ENCODE peak calls at places on chromosomes 11 and 22, in eight cellular contexts. X is K562, S is uterus, I is A549, B is spleen, F is tibial nerve, E is esophagus squamous epithelium, H is right lobe of liver. Q is an unnamed sample.

GRCh38 chr11:100706179-100706578 is 19.1 kb downstream of the ARHGAP42 start:
- DNase-seq in X (no peak), S (no peak), I (no peak), B (no peak), F (no peak), E (no peak), H (no peak), Q (no peak)

GRCh38 chr11:2670541-2671100 is 29.2 kb downstream of the KCNQ1OT1 start:
- DNase-seq in X (no peak), S (no peak), I (no peak), B (peak; percentile 22), F (no peak), E (no peak), H (no peak), Q (peak; percentile 17)

GRCh38 chr22:47053865-47054185 is 291.4 kb downstream of the TBC1D22A start:
- DNase-seq in X (no peak), S (no peak), I (no peak), B (peak; percentile 49), F (no peak), E (no peak), H (no peak), Q (no peak)

GRCh38 chr11:13091804-13092203 is 82.7 kb downstream of the RASSF10 start:
- DNase-seq in X (no peak), S (no peak), I (no peak), B (no peak), F (no peak), E (no peak), H (no peak), Q (no peak)

GRCh38 chr11:75264356-75264755 is 23.8 kb downstream of the TPBGL start:
- DNase-seq in X (no peak), S (no peak), I (no peak), B (peak; percentile 52), F (no peak), E (no peak), H (peak; percentile 30), Q (no peak)

GRCh38 chr11:26229270-26229669 is 102.7 kb upstream of the ANO3 start:
- DNase-seq in X (no peak), S (no peak), I (no peak), B (no peak), F (no peak), E (no peak), H (no peak), Q (no peak)

GRCh38 chr22:21849489-21849888 is 18.0 kb downstream of the MAPK1 start:
- DNase-seq in X (no peak), S (no peak), I (no peak), B (no peak), F (no peak), E (no peak), H (no peak), Q (no peak)

GRCh38 chr11:11510939-11511338 is 110.9 kb downstream of the GALNT18 start:
- DNase-seq in X (no peak), S (peak; percentile 25), I (no peak), B (no peak), F (peak; percentile 24), E (no peak), H (no peak), Q (peak; percentile 18)

GRCh38 chr11:128472128-128473110 is 114.9 kb downstream of the ETS1 start:
- DNase-seq in X (no peak), S (no peak), I (no peak), B (no peak), F (no peak), E (no peak), H (no peak), Q (no peak)

GRCh38 chr22:22157500-22157822 is 87.1 kb upstream of the VPREB1 start:
- DNase-seq in X (no peak), S (no peak), I (no peak), B (no peak), F (no peak), E (no peak), H (no peak), Q (no peak)

GRCh38 chr11:106415510-106415909 is 338.0 kb downstream of the AASDHPPT start:
- DNase-seq in X (no peak), S (no peak), I (no peak), B (no peak), F (no peak), E (no peak), H (no peak), Q (no peak)

GRCh38 chr11:69554849-69555248 is 73.4 kb downstream of the LINC01488 start:
- DNase-seq in X (no peak), S (no peak), I (no peak), B (no peak), F (no peak), E (no peak), H (no peak), Q (no peak)

GRCh38 chr22:23053912-23054530 is 16.3 kb upstream of the GNAZ start:
- DNase-seq in X (no peak), S (no peak), I (no peak), B (peak; percentile 58), F (no peak), E (no peak), H (no peak), Q (peak; percentile 33)

GRCh38 chr22:41446057-41446501 is 522 bp downstream of the TOB2 start:
- DNase-seq in X (no peak), S (peak; percentile 44), I (no peak), B (peak; percentile 91), F (no peak), E (no peak), H (peak; percentile 62), Q (no peak)

GRCh38 chr22:41448189-41448808 is 1.7 kb upstream of the TOB2 start:
- DNase-seq in X (peak; percentile 85), S (peak; percentile 92), I (peak; percentile 87), B (peak; percentile 96), F (peak; percentile 95), E (peak; percentile 88), H (peak; percentile 98), Q (peak; percentile 93)

GRCh38 chr22:41446639-41447434 is at the start of gene TOB2:
- DNase-seq in X (peak; percentile 86), S (peak; percentile 95), I (peak; percentile 38), B (peak; percentile 99), F (peak; percentile 93), E (peak; percentile 70), H (peak; percentile 97), Q (peak; percentile 95)

GRCh38 chr22:41449321-41449720 is 2.7 kb upstream of the TOB2 start:
- DNase-seq in X (no peak), S (no peak), I (no peak), B (peak; percentile 54), F (no peak), E (no peak), H (no peak), Q (no peak)

GRCh38 chr22:41447435-41448188 is 1.0 kb upstream of the TOB2 start:
- DNase-seq in X (peak; percentile 33), S (peak; percentile 71), I (no peak), B (peak; percentile 92), F (peak; percentile 58), E (no peak), H (peak; percentile 81), Q (peak; percentile 57)
- TF ChIP-seq POLR2A in X (no peak), S (peak; percentile 31), I (peak; percentile 41), B (no peak), F (no peak), E (no peak), H (no peak), Q (no peak)

GRCh38 chr22:37750596-37751162 is 53.8 kb downstream of the TRIOBP start:
- DNase-seq in X (no peak), S (no peak), I (no peak), B (no peak), F (no peak), E (no peak), H (no peak), Q (no peak)
- TF ChIP-seq POLR2A in X (no peak), S (no peak), I (no peak), B (no peak), F (no peak), E (no peak), H (no peak), Q (no peak)

DNA sequence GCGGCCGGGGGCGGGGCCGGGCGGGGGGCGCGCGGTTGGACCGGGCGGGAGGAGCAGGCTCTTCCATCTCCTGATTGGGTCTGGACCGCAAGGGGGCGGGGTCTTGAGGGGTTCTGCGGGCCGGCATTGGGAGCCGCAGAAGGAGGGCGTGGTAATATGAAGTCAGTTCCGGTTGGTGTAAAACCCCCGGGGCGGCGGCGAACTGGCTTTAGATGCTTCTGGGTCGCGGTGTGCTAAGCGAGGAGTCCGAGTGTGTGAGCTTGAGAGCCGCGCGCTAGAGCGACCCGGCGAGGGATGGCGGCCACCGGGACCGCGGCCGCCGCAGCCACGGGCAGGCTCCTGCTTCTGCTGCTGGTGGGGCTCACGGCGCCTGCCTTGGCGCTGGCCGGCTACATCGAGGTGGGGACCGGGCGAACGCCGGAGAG is at the start of gene APLP2:
- DNase-seq in X (peak; percentile 97), S (peak; percentile 98), I (peak; percentile 82), B (peak; percentile 99), F (peak; percentile 98), E (peak; percentile 98), H (peak; percentile 100), Q (peak; percentile 99)
- TF ChIP-seq POLR2A in X (peak; percentile 96), S (peak; percentile 79), I (peak; percentile 93), B (peak; percentile 83), F (peak; percentile 88), E (no peak), H (peak; percentile 96), Q (peak; percentile 70)

GRCh38 chr11:66857234-66857926 is 516 bp downstream of the LRFN4 start:
- DNase-seq in X (peak; percentile 55), S (no peak), I (peak; percentile 44), B (peak; percentile 75), F (no peak), E (no peak), H (no peak), Q (no peak)

GRCh38 chr11:66854231-66854661 is 2.6 kb upstream of the LRFN4 start:
- DNase-seq in X (no peak), S (no peak), I (no peak), B (peak; percentile 66), F (no peak), E (no peak), H (no peak), Q (no peak)

GRCh38 chr11:66854729-66855211 is 2.1 kb upstream of the LRFN4 start:
- DNase-seq in X (no peak), S (no peak), I (no peak), B (peak; percentile 73), F (no peak), E (no peak), H (no peak), Q (no peak)

GRCh38 chr11:66856496-66857233 is at the start of gene LRFN4:
- DNase-seq in X (peak; percentile 71), S (peak; percentile 47), I (peak; percentile 39), B (peak; percentile 90), F (no peak), E (peak; percentile 55), H (no peak), Q (no peak)

DNA sequence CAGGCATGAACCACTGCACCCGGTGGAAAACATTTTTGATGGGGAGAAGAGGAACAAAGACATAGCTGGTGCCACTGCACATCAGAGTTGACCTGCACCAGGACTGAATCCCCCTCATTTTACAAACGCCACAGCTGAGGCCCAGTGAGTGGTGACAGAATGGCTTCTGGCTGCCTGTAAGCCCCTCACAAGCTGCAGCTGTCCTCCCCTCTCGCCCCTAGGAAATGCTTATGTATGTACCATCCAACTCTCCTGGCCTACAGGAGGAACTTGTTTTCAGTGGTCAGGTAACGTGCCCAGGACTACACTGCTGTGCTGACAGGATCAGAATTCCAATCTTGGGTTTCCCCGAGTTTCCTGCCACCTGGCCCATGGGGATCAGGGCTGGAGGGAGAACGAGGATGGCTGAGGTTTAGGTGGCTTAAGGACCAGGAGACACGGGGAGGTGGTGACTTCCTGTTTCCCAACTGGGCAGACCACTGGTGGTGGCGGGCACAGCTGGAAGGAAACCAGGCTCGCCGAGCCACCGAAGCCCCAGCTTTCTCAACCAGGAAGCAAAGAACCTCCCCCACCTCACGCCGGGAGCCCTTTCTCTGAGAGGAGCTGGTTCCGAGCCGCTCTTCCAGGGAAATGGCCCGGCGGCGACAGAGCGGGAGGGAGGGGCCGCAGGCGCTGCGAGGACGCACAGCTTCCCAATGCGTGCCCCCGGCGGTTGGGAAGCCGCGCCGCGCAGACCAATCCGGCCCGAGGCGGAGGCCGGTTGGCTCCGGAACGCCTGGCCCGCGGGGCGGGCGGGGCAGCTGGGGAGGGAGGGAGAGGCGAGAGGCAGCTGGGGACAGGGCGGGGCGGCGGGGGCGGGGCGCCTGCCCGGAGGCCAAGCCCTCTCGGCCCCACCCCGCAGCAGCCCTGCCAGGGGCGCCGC is 1.0 kb upstream of the LRFN4 start:
- DNase-seq in X (peak; percentile 98), S (peak; percentile 93), I (peak; percentile 93), B (peak; percentile 98), F (peak; percentile 83), E (peak; percentile 55), H (peak; percentile 87), Q (peak; percentile 79)
- TF ChIP-seq POLR2A in X (peak; percentile 95), S (peak; percentile 48), I (peak; percentile 43), B (no peak), F (peak; percentile 69), E (no peak), H (peak; percentile 16), Q (no peak)